ENCODE peak calls at places on chromosomes 13 and 19, in seven cellular contexts. Q is body of pancreas, I is HCT116, U is A172, P is EL, L is fibroblast of gingiva, K is kidney glomerular epithelial cell. J is an unnamed sample.

GRCh38 chr19:5775668-5776309 is 8.8 kb downstream of the PRR22 start:
- DNase-seq in Q (peak; percentile 53), I (no peak), U (no peak), P (peak; percentile 82), L (peak; percentile 89), K (no peak), J (no peak)

GRCh38 chr13:100235311-100235901 is 146.5 kb downstream of the PCCA start:
- DNase-seq in Q (no peak), I (peak; percentile 45), U (peak; percentile 49), P (peak; percentile 57), L (peak; percentile 56), K (peak; percentile 68), J (peak; percentile 77)

GRCh38 chr13:92097337-92097903 is 699.0 kb downstream of the GPC5 start:
- DNase-seq in Q (no peak), I (no peak), U (peak; percentile 33), P (no peak), L (no peak), K (no peak), J (no peak)

GRCh38 chr19:29639086-29639485 is 26.2 kb upstream of the PLEKHF1 start:
- DNase-seq in Q (no peak), I (no peak), U (no peak), P (no peak), L (no peak), K (no peak), J (no peak)

GRCh38 chr19:1765182-1765903 is 12.0 kb downstream of the ONECUT3 start:
- DNase-seq in Q (no peak), I (no peak), U (no peak), P (no peak), L (no peak), K (no peak), J (no peak)

GRCh38 chr19:29001006-29001921 is 211.7 kb downstream of the UQCRFS1 start:
- DNase-seq in Q (no peak), I (no peak), U (no peak), P (no peak), L (peak; percentile 24), K (peak; percentile 74), J (no peak)

GRCh38 chr19:33297401-33298145 is 4.8 kb downstream of the CEBPA start:
- DNase-seq in Q (no peak), I (no peak), U (no peak), P (no peak), L (no peak), K (no peak), J (no peak)

GRCh38 chr19:34253711-34254551 is 423 bp upstream of the GARRE1 start:
- DNase-seq in Q (no peak), I (no peak), U (peak; percentile 46), P (peak; percentile 63), L (no peak), K (no peak), J (peak; percentile 82)

GRCh38 chr13:58239774-58240268 is 608.3 kb downstream of the PCDH17 start:
- DNase-seq in Q (no peak), I (no peak), U (no peak), P (no peak), L (no peak), K (no peak), J (peak; percentile 6)

GRCh38 chr13:21218351-21219043 is 42.0 kb downstream of the MRPL57 start:
- DNase-seq in Q (no peak), I (no peak), U (no peak), P (no peak), L (no peak), K (no peak), J (no peak)

GRCh38 chr19:48364564-48365363 is 597 bp downstream of the SYNGR4 start:
- DNase-seq in Q (no peak), I (no peak), U (no peak), P (no peak), L (no peak), K (no peak), J (no peak)

GRCh38 chr13:33194820-33195692 is 90.5 kb downstream of the STARD13 start:
- DNase-seq in Q (peak; percentile 74), I (no peak), U (peak; percentile 63), P (peak; percentile 82), L (peak; percentile 94), K (peak; percentile 63), J (no peak)

GRCh38 chr13:77916481-77916880 is 2.1 kb downstream of the EDNRB start:
- DNase-seq in Q (no peak), I (no peak), U (no peak), P (no peak), L (peak; percentile 39), K (no peak), J (no peak)

GRCh38 chr13:27463500-27463899 is 13.1 kb upstream of the MTIF3 start:
- DNase-seq in Q (no peak), I (no peak), U (no peak), P (no peak), L (no peak), K (no peak), J (peak; percentile 62)

GRCh38 chr19:31378404-31378803 is 29.2 kb upstream of the TSHZ3 start:
- DNase-seq in Q (peak; percentile 13), I (no peak), U (peak; percentile 92), P (peak; percentile 80), L (peak; percentile 95), K (peak; percentile 5), J (no peak)

GRCh38 chr19:53659292-53659691 is 27.5 kb downstream of the DPRX start:
- DNase-seq in Q (peak; percentile 12), I (no peak), U (peak; percentile 39), P (peak; percentile 6), L (no peak), K (no peak), J (peak; percentile 10)

GRCh38 chr13:105774739-105775460 is 760.6 kb downstream of the EFNB2 start:
- DNase-seq in Q (peak; percentile 31), I (peak; percentile 80), U (peak; percentile 70), P (no peak), L (no peak), K (peak; percentile 97), J (no peak)

GRCh38 chr19:9507285-9507684 is 8.9 kb upstream of the ZNF560 start:
- DNase-seq in Q (no peak), I (no peak), U (no peak), P (no peak), L (no peak), K (no peak), J (no peak)

GRCh38 chr19:10091892-10092641 is 6.0 kb downstream of the SHFL start:
- DNase-seq in Q (no peak), I (no peak), U (no peak), P (no peak), L (no peak), K (no peak), J (no peak)

GRCh38 chr13:113916330-113916815 is 52.5 kb upstream of the GAS6 start:
- DNase-seq in Q (no peak), I (no peak), U (no peak), P (no peak), L (peak; percentile 89), K (no peak), J (no peak)

GRCh38 chr19:1616875-1617274 is 11.6 kb upstream of the UQCR11 start:
- DNase-seq in Q (no peak), I (no peak), U (no peak), P (no peak), L (no peak), K (no peak), J (no peak)

GRCh38 chr19:33813391-33814101 is 16.9 kb downstream of the KCTD15 start:
- DNase-seq in Q (no peak), I (no peak), U (no peak), P (no peak), L (no peak), K (no peak), J (no peak)

GRCh38 chr13:102721800-102722231 is 27.0 kb upstream of the METTL21C start:
- DNase-seq in Q (no peak), I (no peak), U (no peak), P (peak; percentile 29), L (peak; percentile 89), K (no peak), J (peak; percentile 21)

GRCh38 chr13:53068841-53069520 is 40.4 kb downstream of the OLFM4 start:
- DNase-seq in Q (no peak), I (no peak), U (no peak), P (no peak), L (no peak), K (no peak), J (no peak)

GRCh38 chr19:14370169-14370998 is 10.9 kb upstream of the ADGRE5 start:
- DNase-seq in Q (no peak), I (no peak), U (no peak), P (no peak), L (no peak), K (no peak), J (no peak)

GRCh38 chr13:33454844-33455256 is 169.3 kb upstream of the STARD13 start:
- DNase-seq in Q (no peak), I (no peak), U (no peak), P (peak; percentile 31), L (peak; percentile 85), K (no peak), J (peak; percentile 11)

GRCh38 chr19:42366676-42367075 is 23.4 kb downstream of the CNFN start:
- DNase-seq in Q (no peak), I (no peak), U (no peak), P (no peak), L (no peak), K (no peak), J (peak; percentile 91)

GRCh38 chr13:74758188-74758587 is 624.0 kb upstream of the KLF12 start:
- DNase-seq in Q (no peak), I (no peak), U (no peak), P (no peak), L (no peak), K (no peak), J (no peak)

GRCh38 chr19:13597625-13598024 is 91.3 kb upstream of the CACNA1A start:
- DNase-seq in Q (peak; percentile 50), I (peak; percentile 57), U (peak; percentile 73), P (peak; percentile 73), L (peak; percentile 51), K (peak; percentile 64), J (peak; percentile 78)

J was measured in G401.